ENCODE peak calls at places on chromosomes 12 and 14, in six cellular contexts. One of them, this sample, is unnamed.

GRCh38 chr14:75042040-75042439 is 9.2 kb downstream of the MLH3 start:
- DNase-seq in K562: no peak
- DNase-seq in A549: no peak
- DNase-seq in H1: no peak
- DNase-seq in HepG2: no peak
- DNase-seq in GM12878: no peak
- DNase-seq in this sample: peak; percentile 68

GRCh38 chr14:52052289-52052943 is 16.4 kb downstream of the NID2 start:
- DNase-seq in K562: no peak
- DNase-seq in A549: no peak
- DNase-seq in H1: no peak
- DNase-seq in HepG2: no peak
- DNase-seq in GM12878: no peak
- DNase-seq in this sample: no peak

GRCh38 chr12:103962493-103962892 is 3.2 kb upstream of the TDG start:
- DNase-seq in K562: no peak
- DNase-seq in A549: no peak
- DNase-seq in H1: no peak
- DNase-seq in HepG2: no peak
- DNase-seq in GM12878: no peak
- DNase-seq in this sample: no peak

GRCh38 chr14:77791225-77791600 is 8.7 kb upstream of the ADCK1 start:
- DNase-seq in K562: no peak
- DNase-seq in A549: no peak
- DNase-seq in H1: no peak
- DNase-seq in HepG2: peak; percentile 20
- DNase-seq in GM12878: no peak
- DNase-seq in this sample: no peak

GRCh38 chr14:32669416-32669815 is 269.3 kb upstream of the NPAS3 start:
- DNase-seq in K562: no peak
- DNase-seq in A549: no peak
- DNase-seq in H1: no peak
- DNase-seq in HepG2: no peak
- DNase-seq in GM12878: no peak
- DNase-seq in this sample: no peak

GRCh38 chr12:49021292-49021915 is 2.8 kb upstream of the PRKAG1 start:
- DNase-seq in K562: no peak
- DNase-seq in A549: no peak
- DNase-seq in H1: no peak
- DNase-seq in HepG2: no peak
- DNase-seq in GM12878: no peak
- DNase-seq in this sample: peak; percentile 16

GRCh38 chr14:91892918-91893527 is 25.7 kb upstream of the TC2N start:
- DNase-seq in K562: peak; percentile 68
- DNase-seq in A549: peak; percentile 38
- DNase-seq in H1: no peak
- DNase-seq in HepG2: peak; percentile 20
- DNase-seq in GM12878: no peak
- DNase-seq in this sample: peak; percentile 58

GRCh38 chr12:130647814-130648213 is 68.3 kb downstream of the RIMBP2 start:
- DNase-seq in K562: no peak
- DNase-seq in A549: no peak
- DNase-seq in H1: no peak
- DNase-seq in HepG2: no peak
- DNase-seq in GM12878: no peak
- DNase-seq in this sample: no peak

GRCh38 chr12:27667540-27667939 is 28.7 kb upstream of the REP15 start:
- DNase-seq in K562: no peak
- DNase-seq in A549: no peak
- DNase-seq in H1: no peak
- DNase-seq in HepG2: no peak
- DNase-seq in GM12878: no peak
- DNase-seq in this sample: no peak

GRCh38 chr12:124927325-124928094 is 13.1 kb upstream of the UBC start:
- DNase-seq in K562: peak; percentile 78
- DNase-seq in A549: peak; percentile 81
- DNase-seq in H1: no peak
- DNase-seq in HepG2: peak; percentile 85
- DNase-seq in GM12878: peak; percentile 90
- DNase-seq in this sample: peak; percentile 89

GRCh38 chr12:77339610-77340009 is 274.2 kb upstream of the E2F7 start:
- DNase-seq in K562: no peak
- DNase-seq in A549: no peak
- DNase-seq in H1: no peak
- DNase-seq in HepG2: no peak
- DNase-seq in GM12878: no peak
- DNase-seq in this sample: no peak

GRCh38 chr12:8948711-8949524 is 527 bp downstream of the M6PR start:
- DNase-seq in K562: peak; percentile 13
- DNase-seq in A549: peak; percentile 28
- DNase-seq in H1: no peak
- DNase-seq in HepG2: peak; percentile 7
- DNase-seq in GM12878: no peak
- DNase-seq in this sample: peak; percentile 23

GRCh38 chr14:103915616-103916015 is 12.6 kb upstream of the TDRD9 start:
- DNase-seq in K562: no peak
- DNase-seq in A549: no peak
- DNase-seq in H1: no peak
- DNase-seq in HepG2: no peak
- DNase-seq in GM12878: no peak
- DNase-seq in this sample: no peak

GRCh38 chr14:73943083-73943482 is 6.8 kb downstream of the FAM161B start:
- DNase-seq in K562: no peak
- DNase-seq in A549: no peak
- DNase-seq in H1: no peak
- DNase-seq in HepG2: peak; percentile 32
- DNase-seq in GM12878: no peak
- DNase-seq in this sample: no peak

GRCh38 chr14:73259837-73260236 is 22.5 kb downstream of the PAPLN start:
- DNase-seq in K562: no peak
- DNase-seq in A549: no peak
- DNase-seq in H1: no peak
- DNase-seq in HepG2: no peak
- DNase-seq in GM12878: no peak
- DNase-seq in this sample: peak; percentile 36

GRCh38 chr14:59926534-59926933 is 6.6 kb downstream of the LRRC9 start:
- DNase-seq in K562: no peak
- DNase-seq in A549: no peak
- DNase-seq in H1: no peak
- DNase-seq in HepG2: no peak
- DNase-seq in GM12878: no peak
- DNase-seq in this sample: no peak

GRCh38 chr14:77251870-77252269 is 19.1 kb downstream of the NGB start:
- DNase-seq in K562: no peak
- DNase-seq in A549: no peak
- DNase-seq in H1: no peak
- DNase-seq in HepG2: no peak
- DNase-seq in GM12878: no peak
- DNase-seq in this sample: no peak

GRCh38 chr14:64828096-64828495 is 51.6 kb downstream of the SPTB start:
- DNase-seq in K562: no peak
- DNase-seq in A549: no peak
- DNase-seq in H1: no peak
- DNase-seq in HepG2: no peak
- DNase-seq in GM12878: no peak
- DNase-seq in this sample: no peak

GRCh38 chr12:43749016-43749415 is 9.6 kb downstream of the PUS7L start:
- DNase-seq in K562: no peak
- DNase-seq in A549: no peak
- DNase-seq in H1: no peak
- DNase-seq in HepG2: no peak
- DNase-seq in GM12878: no peak
- DNase-seq in this sample: no peak

GRCh38 chr12:47414511-47414910 is 291.3 kb downstream of the RPAP3 start:
- DNase-seq in K562: no peak
- DNase-seq in A549: no peak
- DNase-seq in H1: no peak
- DNase-seq in HepG2: no peak
- DNase-seq in GM12878: no peak
- DNase-seq in this sample: no peak

GRCh38 chr14:77026930-77027537 is 1.5 kb downstream of the IRF2BPL start:
- DNase-seq in K562: peak; percentile 37
- DNase-seq in A549: no peak
- DNase-seq in H1: no peak
- DNase-seq in HepG2: no peak
- DNase-seq in GM12878: no peak
- DNase-seq in this sample: peak; percentile 72

GRCh38 chr12:123845881-123846280 is 83.8 kb downstream of the DNAH10 start:
- DNase-seq in K562: no peak
- DNase-seq in A549: no peak
- DNase-seq in H1: no peak
- DNase-seq in HepG2: no peak
- DNase-seq in GM12878: no peak
- DNase-seq in this sample: no peak

GRCh38 chr14:53999061-53999488 is 42.5 kb upstream of the BMP4 start:
- DNase-seq in K562: no peak
- DNase-seq in A549: no peak
- DNase-seq in H1: no peak
- DNase-seq in HepG2: peak; percentile 68
- DNase-seq in GM12878: no peak
- DNase-seq in this sample: no peak

GRCh38 chr14:42523656-42524055 is 917.0 kb downstream of the LRFN5 start:
- DNase-seq in K562: no peak
- DNase-seq in A549: no peak
- DNase-seq in H1: no peak
- DNase-seq in HepG2: no peak
- DNase-seq in GM12878: peak; percentile 36
- DNase-seq in this sample: no peak

GRCh38 chr12:76080017-76080728 is 4.3 kb downstream of the NAP1L1 start:
- DNase-seq in K562: no peak
- DNase-seq in A549: no peak
- DNase-seq in H1: no peak
- DNase-seq in HepG2: peak; percentile 7
- DNase-seq in GM12878: no peak
- DNase-seq in this sample: no peak

GRCh38 chr14:78448483-78449094 is 278.4 kb downstream of the NRXN3 start:
- DNase-seq in K562: peak; percentile 69
- DNase-seq in A549: peak; percentile 52
- DNase-seq in H1: peak; percentile 34
- DNase-seq in HepG2: peak; percentile 15
- DNase-seq in GM12878: peak; percentile 45
- DNase-seq in this sample: peak; percentile 61

GRCh38 chr14:21997300-21997699 is 323.7 kb upstream of the OR4E1 start:
- DNase-seq in K562: no peak
- DNase-seq in A549: no peak
- DNase-seq in H1: no peak
- DNase-seq in HepG2: peak; percentile 43
- DNase-seq in GM12878: no peak
- DNase-seq in this sample: no peak

DNA sequence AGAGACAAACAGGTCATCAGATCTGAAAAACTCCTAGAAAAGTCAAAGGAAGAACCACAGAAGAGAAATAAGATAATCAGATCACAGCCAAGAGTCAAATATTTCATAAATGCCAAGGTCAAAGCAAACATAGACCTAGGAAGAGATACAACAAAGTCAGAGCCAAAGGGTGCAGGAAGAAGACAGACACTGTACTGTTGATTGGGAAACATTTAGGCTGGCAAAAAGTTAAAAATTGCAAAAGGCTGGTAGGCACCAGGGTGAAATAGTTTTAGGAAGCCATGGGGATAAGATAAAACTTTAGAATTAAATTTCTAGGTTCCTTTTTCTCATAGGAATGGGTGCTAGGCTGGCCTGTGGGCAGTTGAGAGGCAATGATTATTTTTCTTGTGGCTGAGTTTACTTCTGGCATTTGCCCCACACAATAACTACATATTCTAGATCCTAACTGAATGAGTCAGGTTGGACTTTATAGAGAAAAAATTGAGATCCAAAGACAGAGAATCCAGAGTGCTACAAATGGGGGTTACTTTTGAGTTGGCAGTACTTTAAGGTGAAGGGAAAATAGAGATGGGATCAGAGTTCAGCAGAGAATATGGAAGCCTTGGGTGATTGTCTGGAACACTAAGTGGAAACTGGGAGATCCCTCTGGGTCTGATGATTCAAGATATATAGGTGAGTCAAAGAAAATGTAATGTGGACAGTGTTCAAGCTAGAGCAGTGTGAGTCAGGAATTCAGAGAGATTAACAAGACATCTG is 215.5 kb downstream of the C12orf50 start:
- DNase-seq in K562: no peak
- DNase-seq in A549: peak; percentile 38
- DNase-seq in H1: no peak
- DNase-seq in HepG2: no peak
- DNase-seq in GM12878: no peak
- DNase-seq in this sample: no peak
- TF ChIP-seq CHD2 in K562: no peak
- TF ChIP-seq CHD2 in A549: no peak
- TF ChIP-seq CHD2 in H1: no peak
- TF ChIP-seq CHD2 in HepG2: no peak
- TF ChIP-seq CHD2 in GM12878: no peak
- TF ChIP-seq CHD2 in this sample: no peak

DNA sequence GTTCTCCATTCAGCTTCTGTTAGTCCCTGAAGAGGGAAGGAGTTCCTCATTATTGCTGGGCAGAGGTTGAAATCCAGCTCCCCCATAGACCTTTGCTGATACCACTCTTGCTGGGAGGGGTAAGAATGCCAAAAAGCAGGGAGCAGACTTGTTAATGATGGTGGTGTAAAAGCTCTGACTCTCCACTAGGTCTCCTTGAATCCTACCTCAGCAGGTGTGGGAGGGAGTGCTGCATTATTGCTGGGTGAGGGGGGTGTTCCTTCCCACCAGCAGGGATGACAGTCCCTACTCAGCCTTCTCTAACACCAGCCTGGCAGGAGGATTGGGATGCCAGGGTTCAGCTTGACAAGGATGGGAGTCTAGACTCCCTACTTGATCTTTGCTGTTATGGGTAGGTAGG is 185.8 kb upstream of the NOS1 start:
- DNase-seq in K562: no peak
- DNase-seq in A549: no peak
- DNase-seq in H1: no peak
- DNase-seq in HepG2: no peak
- DNase-seq in GM12878: no peak
- DNase-seq in this sample: no peak
- TF ChIP-seq RFX5 in K562: no peak
- TF ChIP-seq RFX5 in A549: no peak
- TF ChIP-seq RFX5 in H1: no peak
- TF ChIP-seq RFX5 in HepG2: no peak
- TF ChIP-seq RFX5 in GM12878: no peak
- TF ChIP-seq RFX5 in this sample: no peak

GRCh38 chr14:26606729-26607128 is 8.9 kb upstream of the NOVA1 start:
- DNase-seq in K562: no peak
- DNase-seq in A549: no peak
- DNase-seq in H1: no peak
- DNase-seq in HepG2: no peak
- DNase-seq in GM12878: no peak
- DNase-seq in this sample: no peak
- TF ChIP-seq CHD2 in K562: no peak
- TF ChIP-seq CHD2 in A549: no peak
- TF ChIP-seq CHD2 in H1: no peak
- TF ChIP-seq CHD2 in HepG2: no peak
- TF ChIP-seq CHD2 in GM12878: no peak
- TF ChIP-seq CHD2 in this sample: no peak

DNA sequence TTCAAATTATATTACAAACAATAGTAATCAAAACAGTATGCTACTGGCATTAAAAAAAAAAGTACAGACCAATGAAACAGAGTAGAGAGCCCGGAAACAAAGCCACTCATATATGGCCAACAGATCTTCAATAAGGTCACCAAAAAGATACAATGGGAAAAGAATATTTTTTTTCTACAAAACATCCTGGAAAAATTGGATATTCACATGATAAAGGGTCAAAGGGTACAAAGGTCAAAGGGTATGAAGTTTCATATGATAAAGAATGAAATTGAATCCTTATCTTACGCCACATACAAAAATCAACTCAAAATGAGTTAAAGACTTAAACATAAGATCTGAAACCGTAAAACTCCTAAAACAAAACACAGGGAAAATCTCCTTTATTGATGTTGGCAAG is 168.5 kb upstream of the PELI2 start:
- DNase-seq in K562: no peak
- DNase-seq in A549: no peak
- DNase-seq in H1: no peak
- DNase-seq in HepG2: no peak
- DNase-seq in GM12878: no peak
- DNase-seq in this sample: no peak
- TF ChIP-seq RFX5 in K562: no peak
- TF ChIP-seq RFX5 in A549: no peak
- TF ChIP-seq RFX5 in H1: no peak
- TF ChIP-seq RFX5 in HepG2: no peak
- TF ChIP-seq RFX5 in GM12878: no peak
- TF ChIP-seq RFX5 in this sample: no peak